ENCODE peak calls at places on chromosomes 12 and 14, in six cellular contexts. A, Q, H, E, Z and V are unnamed samples.

GRCh38 chr12:69196302-69197288 is 42.8 kb upstream of the CPSF6 start:
- DNase-seq in E (no peak), A (no peak), Z (no peak), H (peak), Q (no peak), V (no peak)

GRCh38 chr14:31568151-31568550 is 6.9 kb downstream of the NUBPL start:
- DNase-seq in H (no peak), Z (no peak), Q (no peak), E (no peak), A (no peak), V (no peak)

GRCh38 chr14:61065671-61066070 is 84.6 kb downstream of the SLC38A6 start:
- DNase-seq in H (no peak), A (no peak), Q (no peak), Z (no peak), E (no peak), V (no peak)

GRCh38 chr14:63524537-63525155 is 18.5 kb downstream of the PPP2R5E start:
- DNase-seq in Z (peak), Q (no peak), A (no peak), H (peak), E (no peak), V (peak)

GRCh38 chr12:56877195-56878009 is 56.8 kb downstream of the SDR9C7 start:
- DNase-seq in H (no peak), Q (no peak), A (no peak), E (no peak), Z (no peak), V (no peak)

GRCh38 chr12:117507547-117507946 is 146.1 kb upstream of the NOS1 start:
- DNase-seq in H (no peak), Q (no peak), E (no peak), Z (no peak), A (no peak), V (no peak)

GRCh38 chr12:129704232-129704830 is 199.5 kb downstream of the TMEM132D start:
- DNase-seq in H (no peak), Q (no peak), Z (no peak), E (no peak), A (no peak), V (no peak)

GRCh38 chr14:24690492-24690891 is 56.5 kb upstream of the GZMB start:
- DNase-seq in Q (no peak), A (no peak), E (no peak), H (no peak), Z (no peak), V (no peak)

GRCh38 chr14:105118646-105119409 is 49.7 kb downstream of the JAG2 start:
- DNase-seq in H (no peak), A (no peak), E (no peak), Z (no peak), Q (no peak), V (no peak)

GRCh38 chr14:81509838-81510452 is 23.7 kb downstream of the SEL1L start:
- DNase-seq in A (no peak), H (no peak), Q (no peak), Z (no peak), E (no peak), V (no peak)

GRCh38 chr12:43722621-43723020 is 36.0 kb downstream of the PUS7L start:
- DNase-seq in Q (no peak), Z (no peak), E (no peak), H (no peak), A (no peak), V (no peak)

GRCh38 chr12:42854826-42855225 is 265.3 kb upstream of the PRICKLE1 start:
- DNase-seq in A (no peak), H (no peak), Q (no peak), Z (no peak), E (no peak), V (peak)

GRCh38 chr12:72586456-72586855 is 314.3 kb downstream of the TRHDE start:
- DNase-seq in Q (no peak), E (no peak), A (no peak), H (no peak), Z (no peak), V (no peak)

GRCh38 chr14:87643005-87643404 is 350.0 kb downstream of the GALC start:
- DNase-seq in H (no peak), Z (no peak), Q (no peak), E (no peak), A (no peak), V (no peak)

GRCh38 chr14:76698191-76698590 is 63.1 kb upstream of the VASH1 start:
- DNase-seq in Q (no peak), A (no peak), E (no peak), H (no peak), Z (no peak), V (no peak)

GRCh38 chr12:31756977-31757420 is 28.2 kb upstream of the AMN1 start:
- DNase-seq in E (no peak), Z (no peak), A (no peak), Q (no peak), H (peak), V (peak)

GRCh38 chr14:64187331-64187730 is 106.8 kb downstream of the ESR2 start:
- DNase-seq in E (no peak), A (no peak), H (no peak), Z (no peak), Q (no peak), V (no peak)

GRCh38 chr14:99515301-99516155 is 34.3 kb downstream of the CCNK start:
- DNase-seq in H (no peak), E (no peak), Q (no peak), A (no peak), Z (no peak), V (no peak)

GRCh38 chr12:104137175-104137901 is 672 bp downstream of the NFYB start:
- DNase-seq in Q (peak), H (peak), Z (peak), E (peak), A (peak), V (peak)

GRCh38 chr14:104731249-104731924 is 7.4 kb downstream of the ADSS1 start:
- DNase-seq in Q (no peak), H (no peak), A (no peak), Z (no peak), E (no peak), V (peak)

GRCh38 chr12:47088021-47088944 is 8.5 kb upstream of the AMIGO2 start:
- DNase-seq in H (no peak), Q (no peak), A (no peak), E (no peak), Z (no peak), V (peak)

GRCh38 chr14:54562334-54562733 is 4.6 kb upstream of the SAMD4A start:
- DNase-seq in Z (no peak), A (no peak), E (no peak), Q (no peak), H (no peak), V (peak)

GRCh38 chr14:101854366-101854765 is 92.9 kb downstream of the PPP2R5C start:
- DNase-seq in A (no peak), E (no peak), Q (no peak), H (no peak), Z (no peak), V (peak)

GRCh38 chr12:54941659-54942058 is 42.9 kb downstream of the TESPA1 start:
- DNase-seq in H (no peak), Q (no peak), A (no peak), E (no peak), Z (no peak), V (no peak)

GRCh38 chr12:29334911-29335310 is 46.1 kb downstream of the ERGIC2 start:
- DNase-seq in Q (no peak), E (no peak), A (no peak), Z (no peak), H (no peak), V (no peak)

GRCh38 chr14:75654127-75654732 is 6.4 kb downstream of the ERG28 start:
- DNase-seq in A (peak), E (peak), H (peak), Z (peak), Q (peak), V (peak)

GRCh38 chr12:88052686-88053085 is 23.5 kb upstream of the C12orf50 start:
- DNase-seq in Q (no peak), E (no peak), A (no peak), H (peak), Z (no peak), V (peak)

GRCh38 chr12:2354151-2354991 is 301.6 kb downstream of the CACNA1C start:
- DNase-seq in H (no peak), Q (no peak), Z (no peak), A (no peak), E (no peak), V (peak)